ENCODE peak calls at places on chromosomes 12 and 14, in five cellular contexts. B is GM23338, Z is neural crest cell, H is lower leg skin, R is mammary epithelial cell. E is an unnamed sample.
A peak's percentile ranks its signal among the peaks of the same experiment; 100 is the strongest.

GRCh38 chr14:36944307-36945010 is 227.9 kb downstream of the SLC25A21 start:
- DNase-seq in B (no peak), Z (no peak), H (peak; percentile 63), R (peak; percentile 90), E (no peak)

GRCh38 chr12:22285871-22286270 is 48.6 kb downstream of the ST8SIA1 start:
- DNase-seq in B (no peak), Z (no peak), H (no peak), R (no peak), E (no peak)

GRCh38 chr12:102197789-102198188 is at the start of gene PMCH:
- DNase-seq in B (no peak), Z (no peak), H (no peak), R (peak; percentile 66), E (peak; percentile 54)

GRCh38 chr14:99794156-99794780 is 1.1 kb downstream of the EML1 start:
- DNase-seq in B (no peak), Z (no peak), H (no peak), R (no peak), E (no peak)

GRCh38 chr12:121423253-121423652 is 23.3 kb downstream of the RNF34 start:
- DNase-seq in B (no peak), Z (no peak), H (no peak), R (no peak), E (no peak)

GRCh38 chr12:52802442-52802841 is 6.5 kb upstream of the KRT3 start:
- DNase-seq in B (no peak), Z (no peak), H (no peak), R (no peak), E (no peak)

GRCh38 chr12:90922068-90922743 is 32.8 kb downstream of the CCER1 start:
- DNase-seq in B (no peak), Z (no peak), H (no peak), R (peak; percentile 40), E (no peak)

GRCh38 chr12:113048716-113049127 is 7.8 kb upstream of the DTX1 start:
- DNase-seq in B (peak; percentile 87), Z (peak; percentile 53), H (peak; percentile 69), R (peak; percentile 32), E (peak; percentile 75)

GRCh38 chr12:107283652-107284051 is 190.3 kb upstream of the CRY1 start:
- DNase-seq in B (no peak), Z (no peak), H (no peak), R (no peak), E (no peak)

GRCh38 chr12:47156167-47156736 is 76.5 kb upstream of the AMIGO2 start:
- DNase-seq in B (no peak), Z (no peak), H (no peak), R (peak; percentile 14), E (no peak)

GRCh38 chr12:110813298-110813697 is 33.5 kb upstream of the CCDC63 start:
- DNase-seq in B (peak; percentile 51), Z (no peak), H (no peak), R (no peak), E (no peak)

GRCh38 chr14:75183225-75183624 is 6.8 kb upstream of the TMED10 start:
- DNase-seq in B (no peak), Z (no peak), H (no peak), R (no peak), E (no peak)

GRCh38 chr14:22084393-22085281 is 411.0 kb upstream of the OR4E1 start:
- DNase-seq in B (peak; percentile 83), Z (peak; percentile 2), H (peak; percentile 35), R (peak; percentile 39), E (peak; percentile 49)

GRCh38 chr12:97267803-97268202 is 194.8 kb upstream of the RMST start:
- DNase-seq in B (peak; percentile 60), Z (no peak), H (no peak), R (no peak), E (no peak)

GRCh38 chr12:100661300-100661951 is 87.9 kb downstream of the GAS2L3 start:
- DNase-seq in B (peak; percentile 27), Z (no peak), H (no peak), R (peak; percentile 38), E (peak; percentile 23)

GRCh38 chr12:47249082-47249481 is 169.3 kb upstream of the AMIGO2 start:
- DNase-seq in B (no peak), Z (no peak), H (no peak), R (peak; percentile 32), E (no peak)

GRCh38 chr12:5516371-5516770 is 84.5 kb downstream of the NTF3 start:
- DNase-seq in B (no peak), Z (no peak), H (no peak), R (no peak), E (no peak)

GRCh38 chr14:52363969-52364368 is 49.9 kb downstream of the PTGER2 start:
- DNase-seq in B (no peak), Z (no peak), H (no peak), R (no peak), E (no peak)

GRCh38 chr14:32205554-32205953 is 2.5 kb upstream of the RNU6-8 start:
- DNase-seq in B (no peak), Z (no peak), H (no peak), R (no peak), E (no peak)
- TF ChIP-seq CTCF in B (no peak), Z (no peak), H (no peak), R (no peak), E (no peak)

GRCh38 chr14:69803753-69804152 is 6.7 kb upstream of the SLC10A1 start:
- DNase-seq in B (peak; percentile 17), Z (no peak), H (no peak), R (no peak), E (no peak)
- TF ChIP-seq CTCF in B (no peak), Z (peak; percentile 52), H (no peak), R (peak; percentile 33), E (no peak)

DNA sequence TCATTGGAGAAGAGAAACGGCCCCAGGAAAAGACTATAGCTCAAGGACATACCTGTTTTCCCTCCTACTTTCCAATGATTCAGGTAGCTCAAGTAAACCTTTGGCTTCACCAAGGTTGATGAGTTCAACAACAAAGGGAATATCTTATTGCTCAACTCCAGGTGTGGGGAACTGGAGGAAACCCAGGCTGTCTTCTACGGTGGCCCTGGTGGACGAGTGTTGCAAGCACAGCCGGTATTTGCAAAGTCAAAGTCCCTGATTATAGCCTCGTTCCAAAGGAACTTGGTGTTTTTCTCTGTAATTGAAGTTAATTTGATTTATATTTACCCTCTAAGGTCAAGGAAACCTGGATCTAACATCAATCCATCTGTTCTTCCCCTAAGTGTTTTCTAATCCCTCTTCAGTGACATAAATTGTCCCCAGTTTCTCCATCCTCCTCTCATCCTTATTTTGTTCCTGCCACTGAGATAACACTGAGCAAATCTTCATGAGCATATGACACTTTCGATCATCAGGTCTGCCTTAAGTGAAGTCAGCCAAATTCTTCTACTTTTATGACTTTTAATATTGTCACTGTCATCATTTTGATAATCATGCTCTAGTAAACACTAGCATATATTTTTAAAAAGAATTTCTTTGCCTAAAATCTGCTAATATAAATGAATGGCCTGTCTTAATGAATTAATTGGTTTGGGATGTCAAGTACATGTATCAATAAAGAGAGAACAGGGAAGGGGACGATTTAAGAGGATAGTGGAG is 174.6 kb upstream of the TBX3 start:
- DNase-seq in B (peak; percentile 70), Z (no peak), H (no peak), R (peak; percentile 26), E (no peak)
- TF ChIP-seq CTCF in B (peak; percentile 23), Z (peak; percentile 54), H (no peak), R (peak; percentile 24), E (no peak)

DNA sequence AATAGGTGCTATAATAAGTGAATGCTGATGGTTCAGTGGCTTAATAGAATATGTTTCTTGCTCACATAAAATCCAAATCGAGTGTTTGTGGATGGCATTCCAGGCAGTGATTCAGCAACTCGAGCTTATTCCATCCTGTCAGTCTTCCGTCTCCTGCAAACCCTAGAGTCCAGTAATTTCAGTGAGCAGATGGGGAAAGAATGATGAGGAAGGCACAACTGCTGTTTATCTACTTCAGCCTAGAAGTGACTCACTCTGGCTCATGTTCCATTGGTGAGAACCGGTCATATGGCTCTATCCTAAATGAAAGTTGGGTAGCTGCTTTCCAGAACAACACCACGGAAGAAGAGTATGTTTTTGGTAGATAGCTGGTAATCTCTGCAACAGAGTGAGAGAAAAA is 421.8 kb upstream of the PDE3A start:
- DNase-seq in B (no peak), Z (no peak), H (no peak), R (no peak), E (no peak)
- TF ChIP-seq CTCF in B (no peak), Z (no peak), H (no peak), R (no peak), E (no peak)

DNA sequence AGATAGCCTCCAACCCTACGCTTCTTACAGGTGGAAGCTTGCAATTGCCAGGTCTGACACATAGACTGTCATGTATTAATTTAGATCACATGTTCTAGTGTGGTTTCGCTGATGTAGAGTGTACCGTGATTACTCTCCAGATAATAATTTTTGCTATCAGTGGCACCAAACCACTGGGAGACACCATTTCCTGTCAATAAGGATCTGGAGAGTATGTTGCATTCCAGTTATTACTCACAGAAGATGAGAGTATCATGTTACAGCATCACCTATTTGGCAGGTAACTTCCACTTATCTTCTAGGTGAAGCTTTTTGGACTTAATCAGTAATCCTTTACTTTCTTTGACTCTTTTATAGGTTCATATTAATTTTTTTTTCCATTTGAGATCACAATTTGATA is 147.2 kb downstream of the HELB start:
- DNase-seq in B (no peak), Z (no peak), H (no peak), R (peak; percentile 90), E (no peak)
- TF ChIP-seq CTCF in B (no peak), Z (no peak), H (no peak), R (no peak), E (no peak)

GRCh38 chr14:23494223-23494622 is 24.7 kb downstream of the NGDN start:
- DNase-seq in B (peak; percentile 92), Z (no peak), H (no peak), R (no peak), E (no peak)
- TF ChIP-seq CTCF in B (no peak), Z (no peak), H (no peak), R (no peak), E (no peak)

DNA sequence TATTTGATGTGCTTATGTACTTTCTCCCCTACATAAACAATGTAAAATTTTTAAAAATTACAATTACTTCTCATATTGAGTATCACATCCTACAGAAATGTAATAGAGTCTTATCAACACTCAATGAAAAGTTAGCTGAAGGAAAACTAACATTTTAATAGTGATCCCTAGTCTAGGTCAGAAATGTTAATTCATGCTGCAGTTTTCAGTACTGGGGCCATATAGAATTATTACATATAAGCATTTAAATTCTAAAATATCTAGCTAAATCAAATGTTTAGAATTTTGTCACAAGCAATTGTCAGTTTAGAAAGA is 37.8 kb downstream of the SLC6A15 start:
- DNase-seq in B (no peak), Z (no peak), H (no peak), R (no peak), E (no peak)
- TF ChIP-seq CTCF in B (no peak), Z (peak; percentile 7), H (no peak), R (no peak), E (no peak)

DNA sequence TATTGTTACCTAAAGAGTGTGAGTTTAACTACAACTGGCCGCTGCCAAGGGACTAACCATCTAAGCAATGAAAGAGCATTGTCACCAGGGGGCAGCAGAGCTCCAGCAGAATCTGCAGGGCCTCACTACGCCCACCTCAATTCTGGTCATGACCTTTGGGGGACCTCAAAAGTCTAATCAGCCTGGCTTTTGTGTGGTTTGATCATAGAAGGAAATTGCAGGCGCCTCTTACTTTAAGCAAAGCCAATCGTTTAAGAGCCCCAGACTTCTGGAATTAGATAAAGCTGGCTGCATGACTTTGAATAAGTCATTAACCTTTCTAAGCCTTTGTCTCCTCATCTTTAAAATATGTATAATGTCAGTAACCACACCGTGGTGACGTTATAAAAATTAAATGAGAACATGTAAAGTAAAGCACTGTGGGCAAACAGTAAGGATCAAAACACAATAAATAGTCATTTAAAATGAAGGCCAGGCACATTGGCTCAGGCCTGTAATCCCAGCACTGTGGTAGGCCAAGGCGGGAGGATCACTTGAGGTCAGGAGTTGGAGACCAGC is 58.6 kb downstream of the TBX3 start:
- DNase-seq in B (peak; percentile 91), Z (peak; percentile 77), H (no peak), R (peak; percentile 26), E (peak; percentile 44)
- TF ChIP-seq CTCF in B (peak; percentile 94), Z (peak; percentile 91), H (no peak), R (peak; percentile 90), E (peak; percentile 51)